ENCODE peak calls at places on chromosomes 13 and 19, in seven cellular contexts. R is NCI-H1092, O is H9, G is kidney glomerular epithelial cell, V is BJ, N is OCI-M1, H is HuH-7.5. I is an unnamed sample.

GRCh38 chr19:32489971-32490370 is 84.4 kb downstream of the DPY19L3 start:
- DNase-seq in O (no peak), H (no peak), R (no peak), G (no peak), N (no peak), V (no peak), I (no peak)

GRCh38 chr13:36344886-36345437 is 1.2 kb downstream of the SPART start:
- DNase-seq in N (peak; percentile 86), V (no peak), G (peak; percentile 64), H (no peak), O (no peak), R (no peak), I (peak; percentile 53)

GRCh38 chr19:45860359-45861259 is 2.3 kb downstream of the SYMPK start:
- DNase-seq in G (no peak), H (no peak), O (no peak), R (no peak), V (no peak), N (no peak), I (no peak)

GRCh38 chr19:40962460-40962961 is 28.6 kb upstream of the CYP2B6 start:
- DNase-seq in N (no peak), H (no peak), R (no peak), G (no peak), O (no peak), V (peak; percentile 5), I (no peak)

GRCh38 chr13:23608704-23609413 is 38.6 kb downstream of the TNFRSF19 start:
- DNase-seq in R (no peak), G (no peak), O (no peak), N (no peak), H (no peak), V (no peak), I (no peak)

GRCh38 chr19:44113784-44114390 is 688 bp downstream of the ZNF225 start:
- DNase-seq in N (no peak), V (no peak), G (no peak), H (no peak), O (peak; percentile 29), R (no peak), I (peak; percentile 24)

GRCh38 chr13:74132768-74133656 is 1.2 kb downstream of the KLF12 start:
- DNase-seq in R (no peak), G (peak; percentile 22), H (peak; percentile 29), V (no peak), N (peak; percentile 58), O (peak; percentile 34), I (peak; percentile 15)

GRCh38 chr19:46134527-46134926 is 10.0 kb upstream of the IGFL3 start:
- DNase-seq in R (no peak), O (no peak), N (no peak), H (no peak), V (no peak), G (no peak), I (peak; percentile 7)

GRCh38 chr19:16359074-16359473 is 34.4 kb downstream of the KLF2 start:
- DNase-seq in O (no peak), N (no peak), R (no peak), H (no peak), V (no peak), G (no peak), I (no peak)

GRCh38 chr19:2503521-2504109 is 27.7 kb downstream of the GADD45B start:
- DNase-seq in N (peak; percentile 6), V (peak; percentile 79), O (no peak), R (no peak), H (no peak), G (no peak), I (peak; percentile 62)

GRCh38 chr13:43881580-43881979 is 1.9 kb downstream of the LACC1 start:
- DNase-seq in G (no peak), R (no peak), H (no peak), O (no peak), V (no peak), N (no peak), I (no peak)

GRCh38 chr19:4870025-4870700 is 2.7 kb upstream of the PLIN3 start:
- DNase-seq in V (peak; percentile 83), H (peak; percentile 76), G (peak; percentile 85), N (peak; percentile 97), R (no peak), O (peak; percentile 81), I (peak; percentile 73)

GRCh38 chr19:54475706-54476105 is 2.6 kb upstream of the CDC42EP5 start:
- DNase-seq in R (no peak), O (no peak), H (no peak), G (no peak), V (no peak), N (no peak), I (no peak)

GRCh38 chr13:59687028-59687427 is 476.7 kb downstream of the DIAPH3 start:
- DNase-seq in O (no peak), N (no peak), H (no peak), R (no peak), V (no peak), G (no peak), I (no peak)

GRCh38 chr13:51998723-51999471 is 12.4 kb downstream of the ATP7B start:
- DNase-seq in O (no peak), N (peak; percentile 60), V (no peak), G (no peak), R (no peak), H (peak; percentile 39), I (peak; percentile 88)

GRCh38 chr19:35056513-35057063 is 15.1 kb downstream of the HPN start:
- DNase-seq in G (no peak), H (no peak), N (no peak), V (no peak), O (no peak), R (no peak), I (no peak)

GRCh38 chr19:34481861-34482379 is 362 bp downstream of the WTIP start:
- DNase-seq in O (no peak), N (no peak), V (no peak), R (no peak), H (peak; percentile 60), G (no peak), I (peak; percentile 57)

GRCh38 chr19:4224470-4224869 is 4.9 kb upstream of the EBI3 start:
- DNase-seq in G (no peak), O (no peak), N (no peak), R (no peak), H (no peak), V (no peak), I (no peak)

GRCh38 chr19:2661615-2662014 is 40.9 kb downstream of the GNG7 start:
- DNase-seq in H (no peak), O (no peak), N (peak; percentile 14), V (no peak), G (no peak), R (no peak), I (peak; percentile 22)

GRCh38 chr13:33204130-33204927 is 81.2 kb downstream of the STARD13 start:
- DNase-seq in H (no peak), V (peak; percentile 82), O (no peak), G (no peak), N (no peak), R (no peak), I (no peak)

GRCh38 chr13:99548448-99548847 is 47.2 kb downstream of the TM9SF2 start:
- DNase-seq in V (no peak), H (no peak), G (no peak), O (no peak), N (no peak), R (no peak), I (no peak)

GRCh38 chr13:31951215-31951678 is 80.3 kb upstream of the FRY start:
- DNase-seq in N (peak; percentile 58), O (no peak), V (no peak), H (no peak), G (no peak), R (no peak), I (peak; percentile 91)

GRCh38 chr13:107753748-107754147 is 461.6 kb downstream of the LIG4 start:
- DNase-seq in R (no peak), G (no peak), V (no peak), O (no peak), H (no peak), N (no peak), I (no peak)

GRCh38 chr19:43799502-43800142 is 2.6 kb downstream of the LYPD5 start:
- DNase-seq in G (no peak), N (no peak), V (no peak), R (no peak), H (no peak), O (peak; percentile 76), I (peak; percentile 76)

GRCh38 chr19:18319591-18320135 is 3.2 kb downstream of the LSM4 start:
- DNase-seq in V (no peak), G (no peak), R (no peak), N (no peak), H (no peak), O (no peak), I (peak; percentile 54)

GRCh38 chr13:108495686-108496363 is 133.6 kb upstream of the MYO16 start:
- DNase-seq in O (peak; percentile 59), V (no peak), R (no peak), G (no peak), H (no peak), N (no peak), I (peak; percentile 5)

GRCh38 chr19:18464646-18465045 is 26.7 kb upstream of the ISYNA1 start:
- DNase-seq in V (no peak), H (no peak), G (no peak), N (no peak), R (peak; percentile 94), O (no peak), I (peak; percentile 55)

GRCh38 chr13:40082644-40083043 is 427.2 kb downstream of the COG6 start:
- DNase-seq in V (no peak), R (no peak), O (no peak), N (no peak), H (no peak), G (peak; percentile 53), I (no peak)

GRCh38 chr19:31154021-31154420 is 195.2 kb downstream of the TSHZ3 start:
- DNase-seq in G (no peak), V (peak; percentile 18), N (no peak), R (no peak), O (no peak), H (no peak), I (no peak)

GRCh38 chr19:42121666-42122069 is 10.6 kb downstream of the POU2F2 start:
- DNase-seq in O (no peak), V (peak; percentile 43), H (no peak), N (no peak), G (peak; percentile 91), R (no peak), I (no peak)

GRCh38 chr19:11624064-11624463 is 26.8 kb downstream of the ZNF627 start:
- DNase-seq in H (no peak), N (peak; percentile 64), O (no peak), V (peak; percentile 40), G (peak; percentile 46), R (no peak), I (no peak)

GRCh38 chr19:5166262-5166661 is 174.3 kb downstream of the PTPRS start:
- DNase-seq in O (no peak), N (no peak), R (no peak), H (no peak), G (peak; percentile 26), V (peak; percentile 21), I (no peak)

GRCh38 chr19:45322744-45323281 is at the start of gene CKM:
- DNase-seq in O (no peak), H (no peak), N (no peak), G (no peak), R (no peak), V (no peak), I (no peak)

GRCh38 chr13:108326318-108326717 is 56.8 kb downstream of the TNFSF13B start:
- DNase-seq in H (no peak), G (no peak), R (no peak), O (no peak), N (peak; percentile 63), V (no peak), I (peak; percentile 70)

GRCh38 chr13:31042501-31043165 is 110.2 kb downstream of the TEX26 start:
- DNase-seq in N (no peak), H (no peak), O (no peak), R (no peak), V (no peak), G (no peak), I (no peak)

GRCh38 chr13:113883921-113884804 is 20.3 kb upstream of the GAS6 start:
- DNase-seq in O (no peak), R (no peak), H (no peak), G (no peak), V (no peak), N (no peak), I (no peak)

GRCh38 chr13:35471466-35472307 is 4.8 kb downstream of the MAB21L1 start:
- DNase-seq in G (no peak), R (no peak), H (no peak), N (no peak), O (no peak), V (no peak), I (no peak)

GRCh38 chr13:34349091-34349722 is 531.3 kb downstream of the RFC3 start:
- DNase-seq in H (no peak), V (peak; percentile 99), R (no peak), N (no peak), O (no peak), G (peak; percentile 85), I (peak; percentile 86)

I was measured in DMS53.